ENCODE peak calls at places on chromosomes 4 and X, in four cellular contexts. One of them, this sample, is unnamed.

GRCh38 chrX:56766554-56767412 is 37.7 kb downstream of the NBDY start:
- DNase-seq in NCI-H1930: no peak
- DNase-seq in heart right ventricle: no peak
- DNase-seq in brain microvascular endothelial cell: peak; percentile 31
- DNase-seq in this sample: no peak

GRCh38 chr4:155666701-155667537 is at the start of gene GUCY1A1:
- DNase-seq in NCI-H1930: peak; percentile 17
- DNase-seq in brain microvascular endothelial cell: no peak
- DNase-seq in heart right ventricle: peak; percentile 43
- DNase-seq in this sample: peak; percentile 71

GRCh38 chr4:128571747-128572146 is 237.8 kb upstream of the JADE1 start:
- DNase-seq in brain microvascular endothelial cell: peak; percentile 94
- DNase-seq in NCI-H1930: no peak
- DNase-seq in heart right ventricle: no peak
- DNase-seq in this sample: no peak

GRCh38 chr4:78953231-78953630 is 14.0 kb upstream of the PAQR3 start:
- DNase-seq in heart right ventricle: no peak
- DNase-seq in brain microvascular endothelial cell: no peak
- DNase-seq in NCI-H1930: no peak
- DNase-seq in this sample: no peak

GRCh38 chrX:133215747-133216146 is 2.4 kb downstream of the TFDP3 start:
- DNase-seq in NCI-H1930: peak; percentile 23
- DNase-seq in heart right ventricle: no peak
- DNase-seq in brain microvascular endothelial cell: peak; percentile 7
- DNase-seq in this sample: no peak

GRCh38 chrX:107480272-107480671 is 30.8 kb downstream of the FRMPD3 start:
- DNase-seq in brain microvascular endothelial cell: no peak
- DNase-seq in NCI-H1930: no peak
- DNase-seq in heart right ventricle: no peak
- DNase-seq in this sample: no peak

GRCh38 chrX:10854594-10854993 is 234.2 kb upstream of the MID1 start:
- DNase-seq in brain microvascular endothelial cell: no peak
- DNase-seq in NCI-H1930: no peak
- DNase-seq in heart right ventricle: no peak
- DNase-seq in this sample: no peak

GRCh38 chr4:94354474-94354896 is 11.8 kb upstream of the HPGDS start:
- DNase-seq in brain microvascular endothelial cell: no peak
- DNase-seq in NCI-H1930: no peak
- DNase-seq in heart right ventricle: no peak
- DNase-seq in this sample: peak; percentile 21

GRCh38 chrX:53294024-53294648 is 12.8 kb upstream of the IQSEC2 start:
- DNase-seq in brain microvascular endothelial cell: peak; percentile 7
- DNase-seq in NCI-H1930: no peak
- DNase-seq in heart right ventricle: no peak
- DNase-seq in this sample: no peak

GRCh38 chr4:98930311-98930865 is 1.5 kb upstream of the EIF4E start:
- DNase-seq in NCI-H1930: no peak
- DNase-seq in brain microvascular endothelial cell: no peak
- DNase-seq in heart right ventricle: no peak
- DNase-seq in this sample: no peak

GRCh38 chrX:129686422-129686948 is 31.7 kb upstream of the APLN start:
- DNase-seq in heart right ventricle: peak; percentile 25
- DNase-seq in NCI-H1930: no peak
- DNase-seq in brain microvascular endothelial cell: no peak
- DNase-seq in this sample: peak; percentile 45

This sample was measured in left ventricle myocardium superior.